ENCODE peak calls at places on chromosomes 12 and 14, in five cellular contexts. A is IMR-90, T is GM12878, E is HepG2, H is K562. P is an unnamed sample.

GRCh38 chr12:106669216-106669615 is 86.4 kb downstream of the RFX4 start:
- DNase-seq in A (no peak), T (no peak), E (no peak), H (no peak), P (no peak)

GRCh38 chr12:55619352-55620138 is 17.1 kb upstream of the OR10P1 start:
- DNase-seq in A (peak; percentile 92), T (peak; percentile 74), E (peak; percentile 92), H (peak; percentile 68), P (peak; percentile 62)

GRCh38 chr14:93708311-93708734 is 80.0 kb downstream of the PRIMA1 start:
- DNase-seq in A (no peak), T (no peak), E (no peak), H (no peak), P (no peak)

GRCh38 chr14:76876076-76876475 is 49.9 kb downstream of the LRRC74A start:
- DNase-seq in A (peak; percentile 73), T (no peak), E (peak; percentile 43), H (peak; percentile 62), P (peak; percentile 86)

GRCh38 chr14:30283822-30284446 is 275.0 kb upstream of the G2E3 start:
- DNase-seq in A (peak; percentile 53), T (no peak), E (peak; percentile 37), H (peak; percentile 14), P (peak; percentile 7)

GRCh38 chr14:33118653-33119052 is 180.0 kb downstream of the NPAS3 start:
- DNase-seq in A (no peak), T (no peak), E (no peak), H (no peak), P (peak; percentile 2)

GRCh38 chr14:104805326-104805678 is 4.4 kb downstream of the ZBTB42 start:
- DNase-seq in A (peak; percentile 89), T (no peak), E (no peak), H (peak; percentile 85), P (peak; percentile 36)

GRCh38 chr12:84763112-84763511 is 149.5 kb downstream of the SLC6A15 start:
- DNase-seq in A (peak; percentile 49), T (no peak), E (no peak), H (no peak), P (no peak)

GRCh38 chr12:12586879-12587675 is 24.4 kb upstream of the DUSP16 start:
- DNase-seq in A (no peak), T (no peak), E (no peak), H (no peak), P (no peak)

GRCh38 chr14:57732886-57733285 is 133.0 kb downstream of the SLC35F4 start:
- DNase-seq in A (no peak), T (no peak), E (no peak), H (no peak), P (no peak)

GRCh38 chr12:84911331-84912190 is 1.0 kb downstream of the SLC6A15 start:
- DNase-seq in A (peak; percentile 56), T (no peak), E (no peak), H (no peak), P (peak; percentile 77)

GRCh38 chr12:11877869-11878780 is 192.6 kb upstream of the BCL2L14 start:
- DNase-seq in A (peak; percentile 80), T (no peak), E (no peak), H (no peak), P (peak; percentile 39)

GRCh38 chr14:36430169-36430568 is 89.9 kb downstream of the NKX2-1 start:
- DNase-seq in A (no peak), T (no peak), E (no peak), H (no peak), P (no peak)

GRCh38 chr12:56391721-56392120 is 29.1 kb upstream of the APOF start:
- DNase-seq in A (no peak), T (no peak), E (no peak), H (no peak), P (no peak)

GRCh38 chr12:109513977-109514376 is 36.5 kb downstream of the UBE3B start:
- DNase-seq in A (peak; percentile 11), T (no peak), E (no peak), H (no peak), P (no peak)

GRCh38 chr12:69096669-69097364 is 142.6 kb upstream of the CPSF6 start:
- DNase-seq in A (no peak), T (no peak), E (no peak), H (no peak), P (no peak)

GRCh38 chr14:84409435-84409834 is 1120.5 kb upstream of the FLRT2 start:
- DNase-seq in A (peak; percentile 19), T (no peak), E (no peak), H (no peak), P (no peak)

GRCh38 chr12:94191023-94191422 is 42.6 kb downstream of the PLXNC1 start:
- DNase-seq in A (no peak), T (no peak), E (no peak), H (no peak), P (no peak)

DNA sequence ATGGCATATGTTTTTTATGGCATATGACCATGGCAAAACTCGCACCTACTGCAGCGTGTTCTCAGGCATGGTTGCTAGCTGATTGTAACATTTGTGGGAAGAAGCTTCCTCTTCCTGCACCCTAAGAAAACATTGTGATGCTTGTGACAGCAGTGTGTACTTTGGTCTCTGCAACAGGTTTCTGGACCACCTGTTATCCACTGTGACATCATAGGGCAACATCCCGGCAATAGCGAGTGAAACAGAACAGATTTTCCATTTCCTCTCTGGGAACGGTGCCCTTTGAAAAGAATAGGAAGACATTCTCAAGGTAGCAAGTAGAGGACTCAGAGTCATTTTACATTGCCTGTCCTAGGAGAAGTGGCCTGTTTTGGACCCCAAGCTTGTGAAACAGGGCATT is 135.4 kb upstream of the TRHDE start:
- DNase-seq in A (no peak), T (no peak), E (no peak), H (no peak), P (no peak)
- TF ChIP-seq SMC3 in A (no peak), T (no peak), E (no peak), H (no peak), P (no peak)

GRCh38 chr12:54055522-54055921 is 1.9 kb downstream of the HOXC4 start:
- DNase-seq in A (no peak), T (no peak), E (no peak), H (no peak), P (no peak)
- H3K9ac ChIP-seq in A (no peak overlapping the region), T (no peak overlapping the region), E (no peak overlapping the region), H (no peak overlapping the region), P (peak overlapping the region; percentile 25)

DNA sequence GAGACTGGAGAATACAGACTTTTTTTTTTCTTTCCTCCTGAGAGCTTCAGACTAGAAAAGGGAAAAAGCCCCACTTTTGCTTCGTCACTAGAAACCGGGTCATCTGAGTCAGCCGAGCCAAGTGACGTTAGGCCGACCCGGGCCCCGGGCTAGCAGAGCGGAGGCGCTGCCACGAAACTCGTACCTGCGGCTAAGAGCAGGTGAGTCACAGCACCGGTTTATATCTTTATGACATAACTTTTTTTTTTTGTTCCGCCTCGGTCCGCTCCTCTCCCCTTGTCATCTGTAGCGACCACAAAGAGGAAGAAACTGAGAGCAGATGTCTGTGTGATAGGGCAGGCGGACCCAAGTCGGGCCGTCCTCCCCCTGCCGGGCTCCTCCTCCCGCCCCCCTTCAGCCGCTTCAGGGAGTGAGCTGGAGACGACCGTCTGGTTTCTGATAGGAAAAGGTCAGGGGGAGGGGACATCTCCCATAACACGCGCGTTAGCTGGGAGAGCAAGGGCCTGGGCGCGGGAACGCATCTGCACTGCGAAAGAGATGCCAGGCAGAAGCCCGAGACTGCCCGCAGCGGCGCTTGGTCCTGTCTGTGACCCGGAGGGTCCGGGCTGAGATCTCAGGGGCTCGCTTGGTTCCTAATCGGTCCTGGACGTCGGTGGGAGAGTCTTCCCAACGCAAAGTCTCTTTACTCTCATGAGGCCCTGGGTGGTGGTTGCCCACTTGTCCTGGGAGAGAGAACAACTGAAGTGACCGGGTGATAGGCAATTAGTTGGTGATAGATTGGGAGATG is 573 bp downstream of the TTC6 start:
- DNase-seq in A (peak; percentile 34), T (no peak), E (peak; percentile 99), H (peak; percentile 80), P (no peak)
- TF ChIP-seq SMC3 in A (no peak), T (no peak), E (no peak), H (no peak), P (no peak)

GRCh38 chr12:3200779-3201738 is 123.9 kb downstream of the TSPAN9 start:
- DNase-seq in A (no peak), T (no peak), E (no peak), H (no peak), P (peak; percentile 66)
- H3K9ac ChIP-seq in A (peak overlapping the region; percentile 21), T (no peak overlapping the region), E (no peak overlapping the region), H (no peak overlapping the region), P (peak overlapping the region; percentile 41)

GRCh38 chr14:53683229-53683628 is 273.4 kb downstream of the BMP4 start:
- DNase-seq in A (no peak), T (no peak), E (no peak), H (no peak), P (no peak)
- TF ChIP-seq SMC3 in A (no peak), T (no peak), E (no peak), H (no peak), P (no peak)

DNA sequence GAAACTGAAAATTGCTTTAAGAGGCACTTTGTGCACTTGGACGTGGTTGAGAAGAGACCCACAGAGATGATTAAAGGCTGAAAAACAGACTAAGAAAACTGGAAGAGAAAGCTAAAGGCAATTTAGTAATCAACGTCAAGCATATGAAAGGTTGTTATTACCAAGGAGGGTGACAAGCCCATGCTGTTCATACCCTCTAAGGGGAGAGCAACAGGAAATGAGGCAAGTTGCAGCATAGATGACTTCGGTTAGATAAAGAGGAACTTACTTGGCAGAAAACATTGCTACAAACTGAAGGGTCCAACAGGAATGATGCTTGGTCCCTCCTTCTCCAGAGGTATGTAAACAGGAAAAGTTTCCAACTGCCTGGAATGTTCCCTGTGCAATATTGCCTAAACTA is 107.8 kb downstream of the DUSP6 start:
- DNase-seq in A (peak; percentile 64), T (no peak), E (no peak), H (no peak), P (no peak)
- H3K9ac ChIP-seq in A (peak overlapping the region; percentile 1), T (no peak overlapping the region), E (no peak overlapping the region), H (no peak overlapping the region), P (no peak overlapping the region)

DNA sequence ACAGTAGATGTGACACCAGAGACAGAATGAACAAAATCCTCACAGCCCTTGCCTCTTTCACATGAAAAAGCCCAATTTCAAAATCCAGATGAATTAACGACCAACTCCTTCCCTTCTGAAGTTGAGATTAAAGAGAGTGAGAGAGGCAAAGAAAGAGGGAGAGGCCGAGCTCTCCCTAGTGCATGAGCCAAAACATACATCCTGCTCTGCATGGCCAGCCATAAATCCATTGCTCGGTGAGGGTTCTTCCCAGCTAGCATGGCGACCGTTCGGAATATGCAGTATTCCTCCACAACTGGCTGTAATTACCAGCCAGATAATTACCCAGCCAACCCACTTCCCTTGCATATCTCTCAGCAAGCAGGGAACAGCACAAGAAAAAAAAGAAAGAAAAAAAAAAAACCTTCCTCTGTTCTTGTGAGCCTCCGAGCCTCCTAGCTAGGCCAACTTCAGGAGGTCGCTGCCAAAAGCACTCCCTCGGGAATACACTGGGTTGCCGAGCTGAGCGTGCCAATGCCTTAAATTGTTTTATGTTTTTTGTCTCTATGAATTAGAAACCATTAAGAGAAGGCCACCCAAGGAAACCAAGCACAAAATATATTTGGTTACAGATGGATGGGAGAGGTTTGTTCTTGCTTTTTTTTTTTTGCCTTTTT is 568.0 kb downstream of the MED13L start:
- DNase-seq in A (no peak), T (no peak), E (no peak), H (no peak), P (no peak)
- TF ChIP-seq SMC3 in A (no peak), T (no peak), E (no peak), H (no peak), P (no peak)

P was measured in SK-N-SH.